ENCODE peak calls at places on chromosomes 2 and 18, in four cellular contexts. One of them, this sample, is unnamed.

GRCh38 chr2:27772804-27773203 is 1.3 kb downstream of the MRPL33 start:
- DNase-seq in HepG2: no peak
- DNase-seq in K562: no peak
- DNase-seq in GM12878: no peak
- DNase-seq in this sample: no peak

GRCh38 chr2:29614295-29614830 is 307.0 kb downstream of the ALK start:
- DNase-seq in HepG2: no peak
- DNase-seq in K562: no peak
- DNase-seq in GM12878: no peak
- DNase-seq in this sample: no peak

GRCh38 chr2:18949871-18950597 is 360.7 kb upstream of the NT5C1B start:
- DNase-seq in HepG2: no peak
- DNase-seq in K562: no peak
- DNase-seq in GM12878: no peak
- DNase-seq in this sample: no peak

GRCh38 chr2:121860033-121860810 is 104.8 kb downstream of the TSN start:
- DNase-seq in HepG2: no peak
- DNase-seq in K562: no peak
- DNase-seq in GM12878: no peak
- DNase-seq in this sample: no peak

GRCh38 chr2:239774142-239774462 is 251.0 kb downstream of the NDUFA10 start:
- DNase-seq in HepG2: no peak
- DNase-seq in K562: no peak
- DNase-seq in GM12878: no peak
- DNase-seq in this sample: no peak

GRCh38 chr2:226180485-226180884 is 619.1 kb downstream of the IRS1 start:
- DNase-seq in HepG2: no peak
- DNase-seq in K562: no peak
- DNase-seq in GM12878: no peak
- DNase-seq in this sample: no peak

GRCh38 chr2:11051280-11051679 is 104.0 kb upstream of the SLC66A3 start:
- DNase-seq in HepG2: no peak
- DNase-seq in K562: no peak
- DNase-seq in GM12878: no peak
- DNase-seq in this sample: no peak

GRCh38 chr2:184597571-184597980 is 753 bp upstream of the ZNF804A start:
- DNase-seq in HepG2: no peak
- DNase-seq in K562: no peak
- DNase-seq in GM12878: no peak
- DNase-seq in this sample: peak

GRCh38 chr2:21161122-21161521 is 37.4 kb downstream of the TDRD15 start:
- DNase-seq in HepG2: no peak
- DNase-seq in K562: no peak
- DNase-seq in GM12878: no peak
- DNase-seq in this sample: no peak

GRCh38 chr2:29108225-29108624 is 7.0 kb upstream of the CLIP4 start:
- DNase-seq in HepG2: peak
- DNase-seq in K562: no peak
- DNase-seq in GM12878: no peak
- DNase-seq in this sample: no peak

GRCh38 chr18:25409971-25410370 is 58.0 kb upstream of the ZNF521 start:
- DNase-seq in HepG2: no peak
- DNase-seq in K562: no peak
- DNase-seq in GM12878: no peak
- DNase-seq in this sample: no peak

GRCh38 chr2:64656379-64656778 is 2.7 kb upstream of the SERTAD2 start:
- DNase-seq in HepG2: peak
- DNase-seq in K562: no peak
- DNase-seq in GM12878: no peak
- DNase-seq in this sample: no peak

GRCh38 chr2:215833531-215834162 is 179.7 kb downstream of the MREG start:
- DNase-seq in HepG2: peak
- DNase-seq in K562: peak
- DNase-seq in GM12878: no peak
- DNase-seq in this sample: no peak

DNA sequence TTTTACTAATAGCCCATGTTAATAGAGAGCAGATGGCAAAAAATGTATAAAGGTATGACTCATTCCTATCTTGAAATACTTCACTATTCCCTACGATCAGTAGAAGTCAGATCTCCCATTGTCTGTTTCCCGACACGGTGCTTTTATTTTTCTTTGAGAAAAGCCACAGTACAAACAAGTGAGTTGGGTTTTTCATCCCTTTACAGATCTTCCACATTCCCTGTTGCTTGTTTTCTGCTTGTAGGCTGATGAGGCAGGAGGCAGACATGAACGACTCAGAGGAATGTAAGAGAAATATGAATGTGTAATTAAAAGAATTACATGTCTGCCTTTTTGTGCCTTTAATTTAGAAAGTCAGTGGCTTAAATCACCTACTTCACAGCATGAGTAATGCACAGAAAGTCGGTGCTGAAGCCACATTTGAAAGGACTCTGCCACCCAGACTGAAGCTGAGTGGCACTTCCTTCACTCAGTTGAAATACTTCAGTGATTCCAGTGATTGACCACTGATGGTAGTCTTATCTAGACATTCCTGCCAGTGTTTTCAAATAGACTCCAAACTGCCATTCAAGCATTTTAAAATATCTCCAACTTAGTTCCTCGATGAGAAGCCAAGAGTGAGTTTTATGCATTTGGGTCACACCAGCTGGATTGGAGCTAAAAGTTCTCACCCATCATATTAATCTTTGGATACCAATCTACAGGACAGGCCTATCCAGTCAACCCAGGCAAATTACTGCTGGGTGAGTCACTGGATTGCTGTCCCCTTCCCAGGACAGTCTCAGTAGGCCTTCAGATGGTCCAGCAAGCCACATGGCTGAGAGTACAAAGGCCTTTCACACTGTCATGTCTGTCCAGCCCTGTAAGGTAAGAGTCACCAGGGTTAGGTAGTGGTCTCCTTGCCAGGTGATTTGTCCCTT is 79.0 kb downstream of the COLEC12 start:
- DNase-seq in HepG2: peak
- DNase-seq in K562: no peak
- DNase-seq in GM12878: no peak
- DNase-seq in this sample: no peak
- TF ChIP-seq ETV6 in HepG2: no peak
- TF ChIP-seq ETV6 in K562: no peak
- TF ChIP-seq ETV6 in GM12878: no peak
- TF ChIP-seq ETV6 in this sample: no peak

GRCh38 chr18:77550625-77551024 is 301.0 kb downstream of the GALR1 start:
- DNase-seq in HepG2: no peak
- DNase-seq in K562: no peak
- DNase-seq in GM12878: no peak
- DNase-seq in this sample: no peak

GRCh38 chr18:77548790-77549420 is 299.3 kb downstream of the GALR1 start:
- DNase-seq in HepG2: no peak
- DNase-seq in K562: no peak
- DNase-seq in GM12878: no peak
- DNase-seq in this sample: no peak

GRCh38 chr18:77539860-77540259 is 290.2 kb downstream of the GALR1 start:
- DNase-seq in HepG2: no peak
- DNase-seq in K562: no peak
- DNase-seq in GM12878: no peak
- DNase-seq in this sample: no peak

GRCh38 chr18:77547757-77548156 is 298.1 kb downstream of the GALR1 start:
- DNase-seq in HepG2: no peak
- DNase-seq in K562: no peak
- DNase-seq in GM12878: no peak
- DNase-seq in this sample: no peak

GRCh38 chr18:77544792-77545191 is 295.1 kb downstream of the GALR1 start:
- DNase-seq in HepG2: no peak
- DNase-seq in K562: no peak
- DNase-seq in GM12878: no peak
- DNase-seq in this sample: no peak
- TF ChIP-seq ETV6 in HepG2: no peak
- TF ChIP-seq ETV6 in K562: no peak
- TF ChIP-seq ETV6 in GM12878: no peak
- TF ChIP-seq ETV6 in this sample: no peak

DNA sequence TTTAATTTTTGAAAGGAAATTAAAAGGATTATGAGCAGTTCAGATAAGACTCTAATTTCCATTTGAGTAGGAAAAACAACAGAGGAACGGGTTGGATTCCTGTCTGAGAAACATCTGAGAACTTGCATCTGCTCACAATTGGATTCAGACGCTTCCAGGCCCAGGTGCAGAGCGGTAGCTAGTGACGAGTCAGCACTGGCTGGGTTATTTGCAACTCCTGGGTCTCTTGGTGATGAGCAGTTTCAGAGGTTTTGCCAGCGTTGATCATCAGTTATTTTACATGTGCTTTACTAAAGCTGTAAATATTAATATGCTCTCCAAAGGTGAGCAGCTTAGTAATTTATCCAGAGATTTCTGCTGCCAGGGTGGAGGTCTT is 39.0 kb upstream of the B3GNT7 start:
- DNase-seq in HepG2: no peak
- DNase-seq in K562: no peak
- DNase-seq in GM12878: no peak
- DNase-seq in this sample: no peak
- TF ChIP-seq ETV6 in HepG2: no peak
- TF ChIP-seq ETV6 in K562: no peak
- TF ChIP-seq ETV6 in GM12878: no peak
- TF ChIP-seq ETV6 in this sample: no peak

GRCh38 chr2:54226224-54226623 is 29.8 kb downstream of the TSPYL6 start:
- DNase-seq in HepG2: peak
- DNase-seq in K562: no peak
- DNase-seq in GM12878: no peak
- DNase-seq in this sample: no peak

GRCh38 chr2:54228945-54229344 is 27.1 kb downstream of the TSPYL6 start:
- DNase-seq in HepG2: no peak
- DNase-seq in K562: no peak
- DNase-seq in GM12878: no peak
- DNase-seq in this sample: no peak

GRCh38 chr2:54224997-54225396 is 31.0 kb downstream of the TSPYL6 start:
- DNase-seq in HepG2: no peak
- DNase-seq in K562: no peak
- DNase-seq in GM12878: no peak
- DNase-seq in this sample: no peak

DNA sequence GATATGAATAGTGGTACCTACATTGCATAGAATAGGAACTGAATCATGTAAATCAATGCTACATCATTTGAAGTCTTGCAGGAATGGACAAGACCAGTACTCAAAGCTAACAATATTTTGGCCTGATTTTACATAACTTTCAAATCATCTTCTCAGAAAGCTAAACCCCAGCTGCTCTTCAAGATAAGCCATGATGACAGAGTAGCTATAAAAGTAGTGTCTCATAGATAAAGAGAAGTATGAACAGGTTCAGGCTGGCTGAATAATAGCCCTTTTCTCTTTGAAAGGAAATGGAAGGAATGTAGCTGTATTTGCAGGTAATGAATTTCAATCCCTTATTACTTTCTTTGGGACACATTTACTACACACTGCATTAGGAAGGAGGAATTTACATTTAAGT is 28.2 kb downstream of the TSPYL6 start:
- DNase-seq in HepG2: no peak
- DNase-seq in K562: peak
- DNase-seq in GM12878: no peak
- DNase-seq in this sample: no peak
- TF ChIP-seq ETV6 in HepG2: no peak
- TF ChIP-seq ETV6 in K562: no peak
- TF ChIP-seq ETV6 in GM12878: no peak
- TF ChIP-seq ETV6 in this sample: no peak

DNA sequence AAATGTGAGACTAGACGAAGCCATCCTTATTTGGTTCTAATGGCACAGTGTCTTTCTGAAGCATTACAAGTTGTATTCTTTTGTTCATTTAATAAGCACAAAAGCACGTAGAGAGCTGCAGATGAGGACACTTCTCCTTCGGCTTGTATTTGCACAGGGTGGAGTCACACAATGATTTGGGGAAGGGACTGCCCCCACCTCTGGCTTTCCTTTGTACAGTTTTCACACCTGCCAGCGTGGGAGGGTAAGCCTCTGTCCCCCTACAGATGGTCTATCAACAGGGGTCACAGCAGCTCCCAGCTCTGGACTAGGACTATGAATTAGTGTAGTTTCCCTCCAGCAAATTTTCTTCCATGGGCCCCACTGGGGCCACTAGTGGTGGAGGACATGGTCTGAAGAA is 108.2 kb upstream of the KLHL14 start:
- DNase-seq in HepG2: no peak
- DNase-seq in K562: no peak
- DNase-seq in GM12878: no peak
- DNase-seq in this sample: no peak
- TF ChIP-seq ETV6 in HepG2: no peak
- TF ChIP-seq ETV6 in K562: no peak
- TF ChIP-seq ETV6 in GM12878: no peak
- TF ChIP-seq ETV6 in this sample: no peak

DNA sequence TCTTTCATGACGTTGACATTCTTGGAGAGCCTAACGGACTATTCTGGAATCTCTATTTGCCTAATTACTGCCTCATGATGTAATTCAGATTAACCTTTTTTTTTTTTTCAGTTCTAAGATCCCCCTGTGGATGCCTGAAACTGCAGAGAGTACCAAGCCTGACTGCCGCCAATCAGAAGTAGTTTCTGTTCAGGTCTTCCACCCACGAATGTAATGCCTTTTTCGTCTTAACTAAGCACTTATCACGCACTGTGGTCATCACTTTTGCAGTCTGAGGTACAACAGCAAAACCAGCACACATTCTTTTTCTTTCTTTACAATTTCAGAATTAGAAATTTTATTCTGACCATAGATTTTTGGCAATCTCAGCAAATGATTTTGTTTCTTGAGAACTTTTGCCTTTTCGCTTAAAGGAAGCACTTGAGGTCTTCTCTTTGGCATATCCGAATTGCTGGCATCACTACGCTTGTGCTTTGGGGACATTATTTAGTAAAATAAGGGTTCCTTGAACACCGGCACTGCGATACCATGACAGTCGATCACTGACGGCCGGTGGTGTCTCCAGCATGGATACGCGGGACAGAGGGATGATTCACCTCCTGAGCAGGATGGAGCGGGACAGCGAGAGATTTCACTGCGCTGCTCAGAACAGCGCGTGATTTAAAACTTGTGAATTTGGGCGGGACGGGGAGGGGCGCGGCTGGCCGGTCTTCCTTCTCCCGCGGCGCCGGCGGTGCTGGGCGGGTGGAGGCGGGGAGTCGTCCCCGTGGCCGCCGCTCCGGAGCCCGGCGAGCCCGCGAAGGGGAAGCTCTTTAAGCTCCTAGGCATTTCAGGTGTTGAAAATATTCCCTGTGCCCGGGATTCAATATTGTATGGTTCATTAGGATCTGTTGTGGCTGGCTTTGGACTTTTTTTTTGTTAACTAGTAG is 32.0 kb upstream of the GPR55 start:
- DNase-seq in HepG2: no peak
- DNase-seq in K562: peak
- DNase-seq in GM12878: peak
- DNase-seq in this sample: peak
- TF ChIP-seq ETV6 in HepG2: no peak
- TF ChIP-seq ETV6 in K562: no peak
- TF ChIP-seq ETV6 in GM12878: peak
- TF ChIP-seq ETV6 in this sample: no peak

GRCh38 chr2:240932001-240932723 is 26.0 kb downstream of the CROCC2 start:
- DNase-seq in HepG2: no peak
- DNase-seq in K562: no peak
- DNase-seq in GM12878: no peak
- DNase-seq in this sample: peak
- TF ChIP-seq ETV6 in HepG2: no peak
- TF ChIP-seq ETV6 in K562: no peak
- TF ChIP-seq ETV6 in GM12878: no peak
- TF ChIP-seq ETV6 in this sample: no peak